ENCODE peak calls at places on chromosomes 4 and X, in seven cellular contexts. B is OCI-LY7, A is MG63, L is GM12865, R is prostate gland, T is aorta, M is WERI-Rb-1. U is an unnamed sample.

GRCh38 chrX:153226344-153227190 is 47.5 kb downstream of the MAGEA1 start:
- DNase-seq in B (no peak), A (peak; percentile 57), L (no peak), R (no peak), T (peak; percentile 60), M (peak; percentile 10), U (no peak)

GRCh38 chr4:48255959-48256342 is 13.7 kb downstream of the TEC start:
- DNase-seq in B (no peak), A (no peak), L (no peak), R (no peak), T (no peak), M (no peak), U (no peak)

GRCh38 chr4:15809058-15809457 is 30.9 kb downstream of the CD38 start:
- DNase-seq in B (peak; percentile 60), A (no peak), L (peak; percentile 45), R (no peak), T (no peak), M (no peak), U (no peak)

GRCh38 chr4:1154523-1155182 is 17.7 kb downstream of the SPON2 start:
- DNase-seq in B (peak; percentile 51), A (no peak), L (no peak), R (no peak), T (peak; percentile 85), M (no peak), U (no peak)

GRCh38 chrX:45860450-45860849 is 659.8 kb upstream of the DIPK2B start:
- DNase-seq in B (no peak), A (no peak), L (no peak), R (no peak), T (no peak), M (no peak), U (no peak)

GRCh38 chrX:152907084-152907651 is 9.3 kb downstream of the ZNF185 start:
- DNase-seq in B (no peak), A (no peak), L (no peak), R (no peak), T (no peak), M (no peak), U (no peak)

GRCh38 chr4:114015444-114015899 is 36.0 kb upstream of the ARSJ start:
- DNase-seq in B (no peak), A (peak; percentile 71), L (no peak), R (peak; percentile 43), T (no peak), M (no peak), U (peak; percentile 19)

GRCh38 chrX:140923118-140923517 is 79.3 kb upstream of the SPANXB1 start:
- DNase-seq in B (no peak), A (no peak), L (no peak), R (no peak), T (no peak), M (no peak), U (no peak)

GRCh38 chrX:115362334-115363095 is 73.0 kb downstream of the LUZP4 start:
- DNase-seq in B (no peak), A (peak; percentile 17), L (peak; percentile 28), R (no peak), T (no peak), M (peak; percentile 16), U (no peak)

GRCh38 chr4:8728536-8729407 is 136.2 kb downstream of the CPZ start:
- DNase-seq in B (no peak), A (no peak), L (no peak), R (no peak), T (peak; percentile 59), M (no peak), U (no peak)
- H3K4me3 ChIP-seq in B (no peak overlapping the region), A (no peak overlapping the region), L (no peak overlapping the region), R (no peak overlapping the region), T (no peak overlapping the region), M (no peak overlapping the region), U (no peak overlapping the region)

GRCh38 chr4:5019274-5019673 is at the start of gene CYTL1:
- DNase-seq in B (no peak), A (no peak), L (no peak), R (no peak), T (no peak), M (no peak), U (no peak)
- H3K4me3 ChIP-seq in B (no peak within 1 kb of the TSS), A (no peak within 1 kb of the TSS), L (no peak within 1 kb of the TSS), R (peak within 1 kb of the TSS; percentile 15), T (no peak within 1 kb of the TSS), M (no peak within 1 kb of the TSS), U (no peak within 1 kb of the TSS)

DNA sequence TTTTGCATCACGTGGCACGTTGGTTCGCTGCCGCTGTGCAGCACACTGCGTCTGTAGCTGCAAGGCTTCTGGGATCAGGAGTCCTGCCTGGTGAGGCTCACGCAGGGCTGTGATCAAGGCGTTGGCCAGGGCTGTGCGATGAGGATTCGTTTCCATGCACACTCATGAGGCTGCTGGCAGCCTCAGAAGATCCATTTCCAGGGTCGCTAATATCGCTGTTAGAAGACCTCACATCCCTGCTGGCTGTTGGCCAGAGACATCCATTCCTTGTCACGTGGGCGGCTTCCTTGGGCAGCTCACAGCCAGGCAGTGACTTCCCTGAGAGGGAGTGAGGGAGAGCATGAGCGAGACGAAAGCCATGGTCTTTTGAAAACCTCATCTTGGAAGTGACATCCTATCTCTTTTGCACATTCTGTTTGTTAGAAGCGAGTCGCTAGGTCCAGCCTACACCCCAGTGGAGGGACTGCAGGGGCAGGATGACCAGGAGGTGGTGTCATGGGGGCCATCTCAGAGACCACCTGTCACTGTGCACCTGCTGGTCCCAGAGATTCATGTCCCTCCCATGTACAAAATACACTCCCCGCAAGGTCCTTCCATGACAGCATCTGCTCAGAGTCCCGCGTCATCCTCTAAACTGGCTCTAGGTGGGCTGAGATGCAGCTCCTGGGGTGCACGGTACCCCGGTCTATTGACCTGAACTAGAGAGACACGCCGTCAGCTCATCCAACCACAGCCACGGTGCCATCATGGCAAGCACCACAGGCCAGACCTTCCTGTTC is 12.2 kb downstream of the RGS12 start:
- DNase-seq in B (no peak), A (no peak), L (no peak), R (no peak), T (peak; percentile 80), M (no peak), U (no peak)
- H3K4me3 ChIP-seq in B (no peak overlapping the region), A (no peak overlapping the region), L (no peak overlapping the region), R (no peak overlapping the region), T (no peak overlapping the region), M (no peak overlapping the region), U (no peak overlapping the region)

GRCh38 chrX:112834016-112834855 is 6.4 kb downstream of the AMOT start:
- DNase-seq in B (no peak), A (no peak), L (no peak), R (no peak), T (no peak), M (no peak), U (no peak)
- H3K4me3 ChIP-seq in B (no peak overlapping the region), A (no peak overlapping the region), L (no peak overlapping the region), R (no peak overlapping the region), T (no peak overlapping the region), M (no peak overlapping the region), U (no peak overlapping the region)

GRCh38 chr4:25801594-25801993 is 61.2 kb downstream of the SEL1L3 start:
- DNase-seq in B (peak; percentile 13), A (no peak), L (no peak), R (no peak), T (no peak), M (no peak), U (no peak)
- H3K4me3 ChIP-seq in B (no peak overlapping the region), A (no peak overlapping the region), L (no peak overlapping the region), R (no peak overlapping the region), T (no peak overlapping the region), M (no peak overlapping the region), U (no peak overlapping the region)

GRCh38 chrX:150692296-150692695 is 900 bp upstream of the MTMR1 start:
- DNase-seq in B (peak; percentile 35), A (no peak), L (peak; percentile 15), R (no peak), T (no peak), M (peak; percentile 33), U (no peak)

GRCh38 chrX:150693782-150694574 is 782 bp downstream of the MTMR1 start:
- DNase-seq in B (peak; percentile 93), A (peak; percentile 49), L (peak; percentile 92), R (peak; percentile 81), T (peak; percentile 82), M (peak; percentile 94), U (peak; percentile 82)

GRCh38 chrX:150690126-150690525 is 3.1 kb upstream of the MTMR1 start:
- DNase-seq in B (no peak), A (peak; percentile 86), L (no peak), R (no peak), T (no peak), M (no peak), U (no peak)

GRCh38 chrX:150692837-150693781 is at the start of gene MTMR1:
- DNase-seq in B (peak; percentile 73), A (peak; percentile 30), L (peak; percentile 63), R (peak; percentile 19), T (peak; percentile 76), M (peak; percentile 63), U (no peak)

GRCh38 chrX:150688911-150689451 is 4.2 kb upstream of the MTMR1 start:
- DNase-seq in B (no peak), A (peak; percentile 45), L (no peak), R (no peak), T (no peak), M (no peak), U (no peak)
- H3K4me3 ChIP-seq in B (no peak overlapping the region), A (no peak overlapping the region), L (no peak overlapping the region), R (no peak overlapping the region), T (no peak overlapping the region), M (no peak overlapping the region), U (no peak overlapping the region)

GRCh38 chr4:141635726-141636076 is 682 bp upstream of the IL15 start:
- DNase-seq in B (no peak), A (no peak), L (peak; percentile 85), R (no peak), T (no peak), M (no peak), U (no peak)
- H3K4me3 ChIP-seq in B (no peak overlapping the region), A (peak overlapping the region; percentile 77), L (peak overlapping the region; percentile 75), R (peak overlapping the region; percentile 80), T (peak overlapping the region; percentile 76), M (no peak overlapping the region), U (peak overlapping the region; percentile 66)

U was measured in LNCaP clone FGC.